ENCODE peak calls at places on chromosome 6, in nine cellular contexts. O is iPS-NIHi11, Y is GM19239, N is activated gamma-delta T cell treated with Interleukin-2 at 50 U/mL for 16 hours, T is HFF-Myc, V is ureter, F is Calu3, J is GM04504, R is HCEC 1CT. E is an unnamed sample.

GRCh38 chr6:11631008-11631407 is 93.5 kb downstream of the TMEM170B start:
- DNase-seq in O (no peak), Y (no peak), N (no peak), T (no peak), V (no peak), F (no peak), J (no peak), R (no peak), E (no peak)

GRCh38 chr6:125393449-125393858 is 91.7 kb upstream of the HDDC2 start:
- DNase-seq in O (no peak), Y (no peak), N (no peak), T (no peak), V (no peak), F (no peak), J (no peak), R (no peak), E (no peak)

GRCh38 chr6:12841619-12842018 is 125.1 kb downstream of the PHACTR1 start:
- DNase-seq in O (no peak), Y (no peak), N (no peak), T (no peak), V (no peak), F (no peak), J (no peak), R (no peak), E (no peak)

GRCh38 chr6:36912583-36912982 is 26.8 kb downstream of the C6orf89 start:
- DNase-seq in O (no peak), Y (peak; percentile 70), N (peak; percentile 37), T (peak; percentile 81), V (peak; percentile 53), F (no peak), J (peak; percentile 82), R (peak; percentile 86), E (peak; percentile 35)

GRCh38 chr6:111338843-111339242 is 144.2 kb downstream of the REV3L start:
- DNase-seq in O (no peak), Y (peak; percentile 16), N (no peak), T (no peak), V (no peak), F (no peak), J (no peak), R (no peak), E (no peak)

GRCh38 chr6:43989556-43990248 is 137.6 kb downstream of the MRPL14 start:
- DNase-seq in O (no peak), Y (no peak), N (no peak), T (no peak), V (no peak), F (no peak), J (no peak), R (no peak), E (no peak)

GRCh38 chr6:134539865-134540323 is 222.0 kb upstream of the SGK1 start:
- DNase-seq in O (no peak), Y (no peak), N (no peak), T (no peak), V (peak; percentile 46), F (no peak), J (no peak), R (no peak), E (no peak)

GRCh38 chr6:123380257-123380656 is 256.5 kb downstream of the TRDN start:
- DNase-seq in O (peak; percentile 7), Y (no peak), N (no peak), T (no peak), V (no peak), F (peak; percentile 33), J (no peak), R (no peak), E (peak; percentile 6)

GRCh38 chr6:16438677-16439615 is 200.6 kb downstream of the GMPR start:
- DNase-seq in O (peak; percentile 46), Y (no peak), N (no peak), T (peak; percentile 31), V (no peak), F (no peak), J (no peak), R (peak; percentile 64), E (no peak)

GRCh38 chr6:85747654-85748053 is 105.0 kb upstream of the SYNCRIP start:
- DNase-seq in O (no peak), Y (no peak), N (no peak), T (no peak), V (no peak), F (no peak), J (no peak), R (peak; percentile 45), E (no peak)

GRCh38 chr6:156269751-156270369 is 507.3 kb upstream of the ARID1B start:
- DNase-seq in O (no peak), Y (no peak), N (no peak), T (no peak), V (no peak), F (no peak), J (no peak), R (no peak), E (no peak)

GRCh38 chr6:93571341-93571740 is 152.0 kb upstream of the EPHA7 start:
- DNase-seq in O (no peak), Y (no peak), N (no peak), T (no peak), V (no peak), F (no peak), J (no peak), R (no peak), E (no peak)

E was measured in retinal pigment epithelial cell.